ENCODE peak calls at places on chromosomes 7 and 10, in ten cellular contexts. One of them, this sample, is unnamed. For H3K4me1, the result is how much of the 10 kb centered on the place peaks cover.

GRCh38 chr10:86295351-86295750 is 71.2 kb downstream of the GRID1 start:
- DNase-seq in spleen: peak
- DNase-seq in IMR-90: no peak
- DNase-seq in cardiac muscle cell: no peak
- DNase-seq in adrenal gland: no peak
- DNase-seq in sigmoid colon: peak
- DNase-seq in A549: no peak
- DNase-seq in CD8-positive, alpha-beta T cell: no peak
- DNase-seq in psoas muscle: no peak
- DNase-seq in OCI-LY7: no peak
- DNase-seq in this sample: no peak

GRCh38 chr7:18262054-18262453 is 233.5 kb upstream of the HDAC9 start:
- DNase-seq in spleen: no peak
- DNase-seq in IMR-90: no peak
- DNase-seq in cardiac muscle cell: no peak
- DNase-seq in adrenal gland: no peak
- DNase-seq in sigmoid colon: no peak
- DNase-seq in A549: no peak
- DNase-seq in CD8-positive, alpha-beta T cell: no peak
- DNase-seq in psoas muscle: no peak
- DNase-seq in OCI-LY7: no peak
- DNase-seq in this sample: no peak

GRCh38 chr7:37211097-37211496 is 237.6 kb downstream of the ELMO1 start:
- DNase-seq in spleen: no peak
- DNase-seq in IMR-90: peak
- DNase-seq in cardiac muscle cell: no peak
- DNase-seq in adrenal gland: no peak
- DNase-seq in sigmoid colon: peak
- DNase-seq in A549: no peak
- DNase-seq in CD8-positive, alpha-beta T cell: no peak
- DNase-seq in psoas muscle: peak
- DNase-seq in OCI-LY7: no peak
- DNase-seq in this sample: peak

GRCh38 chr7:20895563-20895962 is 108.9 kb upstream of the SP8 start:
- DNase-seq in spleen: no peak
- DNase-seq in IMR-90: no peak
- DNase-seq in cardiac muscle cell: no peak
- DNase-seq in adrenal gland: no peak
- DNase-seq in sigmoid colon: no peak
- DNase-seq in A549: no peak
- DNase-seq in CD8-positive, alpha-beta T cell: no peak
- DNase-seq in psoas muscle: no peak
- DNase-seq in OCI-LY7: no peak
- DNase-seq in this sample: no peak

GRCh38 chr10:92239600-92240288 is 51.1 kb downstream of the CPEB3 start:
- DNase-seq in spleen: peak
- DNase-seq in IMR-90: peak
- DNase-seq in cardiac muscle cell: peak
- DNase-seq in adrenal gland: peak
- DNase-seq in sigmoid colon: peak
- DNase-seq in A549: no peak
- DNase-seq in CD8-positive, alpha-beta T cell: peak
- DNase-seq in psoas muscle: peak
- DNase-seq in OCI-LY7: peak
- DNase-seq in this sample: peak

GRCh38 chr10:1320739-1321331 is 264.6 kb downstream of the WDR37 start:
- DNase-seq in spleen: no peak
- DNase-seq in IMR-90: no peak
- DNase-seq in cardiac muscle cell: no peak
- DNase-seq in adrenal gland: no peak
- DNase-seq in sigmoid colon: no peak
- DNase-seq in A549: no peak
- DNase-seq in CD8-positive, alpha-beta T cell: no peak
- DNase-seq in psoas muscle: no peak
- DNase-seq in OCI-LY7: no peak
- DNase-seq in this sample: no peak

GRCh38 chr10:96271017-96271815 is at the start of gene BLNK:
- DNase-seq in spleen: peak
- DNase-seq in IMR-90: peak
- DNase-seq in cardiac muscle cell: peak
- DNase-seq in adrenal gland: peak
- DNase-seq in sigmoid colon: peak
- DNase-seq in A549: no peak
- DNase-seq in CD8-positive, alpha-beta T cell: no peak
- DNase-seq in psoas muscle: peak
- DNase-seq in OCI-LY7: peak
- DNase-seq in this sample: peak

GRCh38 chr7:47371733-47372368 is 210.1 kb downstream of the TNS3 start:
- DNase-seq in spleen: peak
- DNase-seq in IMR-90: peak
- DNase-seq in cardiac muscle cell: peak
- DNase-seq in adrenal gland: peak
- DNase-seq in sigmoid colon: peak
- DNase-seq in A549: peak
- DNase-seq in CD8-positive, alpha-beta T cell: no peak
- DNase-seq in psoas muscle: peak
- DNase-seq in OCI-LY7: no peak
- DNase-seq in this sample: peak

GRCh38 chr10:1412531-1413189 is 324.7 kb downstream of the ADARB2 start:
- DNase-seq in spleen: peak
- DNase-seq in IMR-90: no peak
- DNase-seq in cardiac muscle cell: no peak
- DNase-seq in adrenal gland: no peak
- DNase-seq in sigmoid colon: no peak
- DNase-seq in A549: no peak
- DNase-seq in CD8-positive, alpha-beta T cell: no peak
- DNase-seq in psoas muscle: no peak
- DNase-seq in OCI-LY7: peak
- DNase-seq in this sample: no peak

GRCh38 chr7:149772236-149772820 is 1.1 kb downstream of the ZNF467 start:
- DNase-seq in spleen: peak
- DNase-seq in IMR-90: no peak
- DNase-seq in cardiac muscle cell: peak
- DNase-seq in adrenal gland: no peak
- DNase-seq in sigmoid colon: no peak
- DNase-seq in A549: no peak
- DNase-seq in CD8-positive, alpha-beta T cell: no peak
- DNase-seq in psoas muscle: no peak
- DNase-seq in OCI-LY7: no peak
- DNase-seq in this sample: peak

GRCh38 chr10:71264345-71265200 is 52.2 kb downstream of the UNC5B start:
- DNase-seq in spleen: no peak
- DNase-seq in IMR-90: peak
- DNase-seq in cardiac muscle cell: no peak
- DNase-seq in adrenal gland: no peak
- DNase-seq in sigmoid colon: no peak
- DNase-seq in A549: no peak
- DNase-seq in CD8-positive, alpha-beta T cell: no peak
- DNase-seq in psoas muscle: no peak
- DNase-seq in OCI-LY7: no peak
- DNase-seq in this sample: no peak
- H3K4me1 ChIP-seq in spleen: under half
- H3K4me1 ChIP-seq in IMR-90: under half
- H3K4me1 ChIP-seq in cardiac muscle cell: half or more
- H3K4me1 ChIP-seq in adrenal gland: under half
- H3K4me1 ChIP-seq in sigmoid colon: under half
- H3K4me1 ChIP-seq in A549: under half
- H3K4me1 ChIP-seq in CD8-positive, alpha-beta T cell: under half
- H3K4me1 ChIP-seq in psoas muscle: half or more
- H3K4me1 ChIP-seq in OCI-LY7: under half
- H3K4me1 ChIP-seq in this sample: under half

GRCh38 chr7:50359258-50359994 is 54.9 kb downstream of the IKZF1 start:
- DNase-seq in spleen: no peak
- DNase-seq in IMR-90: no peak
- DNase-seq in cardiac muscle cell: no peak
- DNase-seq in adrenal gland: no peak
- DNase-seq in sigmoid colon: no peak
- DNase-seq in A549: no peak
- DNase-seq in CD8-positive, alpha-beta T cell: no peak
- DNase-seq in psoas muscle: no peak
- DNase-seq in OCI-LY7: no peak
- DNase-seq in this sample: no peak
- H3K27ac ChIP-seq in spleen: peak
- H3K27ac ChIP-seq in IMR-90: no peak
- H3K27ac ChIP-seq in cardiac muscle cell: no peak
- H3K27ac ChIP-seq in adrenal gland: no peak
- H3K27ac ChIP-seq in sigmoid colon: no peak
- H3K27ac ChIP-seq in A549: no peak
- H3K27ac ChIP-seq in CD8-positive, alpha-beta T cell: peak
- H3K27ac ChIP-seq in psoas muscle: no peak
- H3K27ac ChIP-seq in OCI-LY7: no peak
- H3K27ac ChIP-seq in this sample: peak

GRCh38 chr10:97335995-97336394 is 1.5 kb upstream of the FRAT2 start:
- DNase-seq in spleen: no peak
- DNase-seq in IMR-90: no peak
- DNase-seq in cardiac muscle cell: no peak
- DNase-seq in adrenal gland: no peak
- DNase-seq in sigmoid colon: no peak
- DNase-seq in A549: no peak
- DNase-seq in CD8-positive, alpha-beta T cell: no peak
- DNase-seq in psoas muscle: no peak
- DNase-seq in OCI-LY7: no peak
- DNase-seq in this sample: no peak
- H3K4me1 ChIP-seq in spleen: half or more
- H3K4me1 ChIP-seq in IMR-90: under half
- H3K4me1 ChIP-seq in cardiac muscle cell: under half
- H3K4me1 ChIP-seq in adrenal gland: under half
- H3K4me1 ChIP-seq in sigmoid colon: under half
- H3K4me1 ChIP-seq in A549: under half
- H3K4me1 ChIP-seq in CD8-positive, alpha-beta T cell: under half
- H3K4me1 ChIP-seq in psoas muscle: under half
- H3K4me1 ChIP-seq in OCI-LY7: under half
- H3K4me1 ChIP-seq in this sample: under half

DNA sequence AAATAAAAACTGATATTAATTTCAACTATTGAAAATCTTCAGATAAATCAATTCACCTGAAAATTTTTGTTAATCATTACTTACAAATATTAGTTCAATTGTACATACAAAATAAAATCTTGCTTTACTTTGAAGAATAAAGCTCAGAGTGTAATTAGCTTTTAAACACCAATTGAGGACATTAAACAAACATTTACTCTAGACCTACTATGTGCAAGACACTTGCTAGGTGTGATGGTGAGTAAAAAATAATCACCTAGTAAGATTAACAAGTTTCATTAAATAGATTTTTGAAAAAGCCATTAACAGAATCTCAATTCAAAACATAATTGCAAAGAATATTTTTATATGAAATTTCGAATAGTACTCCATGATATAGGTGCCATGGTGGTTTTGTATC is 3.9 kb upstream of the MLLT10 start:
- DNase-seq in spleen: no peak
- DNase-seq in IMR-90: no peak
- DNase-seq in cardiac muscle cell: no peak
- DNase-seq in adrenal gland: no peak
- DNase-seq in sigmoid colon: no peak
- DNase-seq in A549: no peak
- DNase-seq in CD8-positive, alpha-beta T cell: no peak
- DNase-seq in psoas muscle: no peak
- DNase-seq in OCI-LY7: no peak
- DNase-seq in this sample: no peak
- H3K27ac ChIP-seq in spleen: peak
- H3K27ac ChIP-seq in IMR-90: no peak
- H3K27ac ChIP-seq in cardiac muscle cell: no peak
- H3K27ac ChIP-seq in adrenal gland: peak
- H3K27ac ChIP-seq in sigmoid colon: peak
- H3K27ac ChIP-seq in A549: peak
- H3K27ac ChIP-seq in CD8-positive, alpha-beta T cell: no peak
- H3K27ac ChIP-seq in psoas muscle: peak
- H3K27ac ChIP-seq in OCI-LY7: no peak
- H3K27ac ChIP-seq in this sample: no peak

DNA sequence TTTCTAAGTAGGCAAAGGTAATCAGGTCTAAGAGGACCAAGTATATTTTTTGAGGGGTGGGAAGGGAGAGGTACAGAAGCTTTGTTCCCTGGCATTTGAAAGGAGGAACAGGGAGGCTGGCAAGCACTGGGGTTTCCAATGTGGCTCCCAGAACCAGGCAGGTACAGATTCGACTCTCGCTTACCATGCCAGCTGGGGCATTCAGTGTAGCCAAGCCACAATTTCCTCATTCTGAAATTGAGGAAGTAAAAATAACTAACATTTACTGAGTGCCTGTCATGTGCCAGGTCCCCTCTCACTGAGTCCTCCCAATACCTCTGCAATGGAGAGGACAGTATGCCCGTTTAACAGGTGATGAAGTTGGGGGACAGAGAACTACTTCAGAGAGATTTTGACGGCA is 45.9 kb upstream of the BET1 start:
- DNase-seq in spleen: peak
- DNase-seq in IMR-90: no peak
- DNase-seq in cardiac muscle cell: no peak
- DNase-seq in adrenal gland: no peak
- DNase-seq in sigmoid colon: no peak
- DNase-seq in A549: no peak
- DNase-seq in CD8-positive, alpha-beta T cell: no peak
- DNase-seq in psoas muscle: no peak
- DNase-seq in OCI-LY7: peak
- DNase-seq in this sample: no peak
- H3K4me1 ChIP-seq in spleen: under half
- H3K4me1 ChIP-seq in IMR-90: under half
- H3K4me1 ChIP-seq in cardiac muscle cell: half or more
- H3K4me1 ChIP-seq in adrenal gland: under half
- H3K4me1 ChIP-seq in sigmoid colon: under half
- H3K4me1 ChIP-seq in A549: under half
- H3K4me1 ChIP-seq in CD8-positive, alpha-beta T cell: under half
- H3K4me1 ChIP-seq in psoas muscle: under half
- H3K4me1 ChIP-seq in OCI-LY7: half or more
- H3K4me1 ChIP-seq in this sample: under half

DNA sequence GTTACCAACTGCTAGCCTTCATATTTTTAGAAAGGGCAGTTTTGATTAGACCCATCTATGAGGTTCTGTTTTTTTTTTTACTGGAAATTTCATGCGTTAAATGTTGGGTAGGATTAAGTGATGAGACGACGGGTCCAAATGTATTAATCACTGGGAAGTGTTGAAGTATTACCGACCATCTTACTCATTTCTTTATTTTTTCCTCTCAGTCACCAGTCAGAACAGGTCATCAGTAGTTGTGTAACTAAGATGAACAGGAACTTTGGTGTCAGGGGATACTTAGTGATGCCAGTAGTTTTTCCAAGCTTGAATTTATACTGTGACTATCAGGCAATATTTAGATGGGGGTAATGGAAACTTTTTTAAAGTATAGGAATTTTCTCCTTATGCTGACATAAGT is 14.2 kb downstream of the TFAM start:
- DNase-seq in spleen: no peak
- DNase-seq in IMR-90: peak
- DNase-seq in cardiac muscle cell: no peak
- DNase-seq in adrenal gland: no peak
- DNase-seq in sigmoid colon: no peak
- DNase-seq in A549: no peak
- DNase-seq in CD8-positive, alpha-beta T cell: no peak
- DNase-seq in psoas muscle: no peak
- DNase-seq in OCI-LY7: no peak
- DNase-seq in this sample: no peak
- H3K27ac ChIP-seq in spleen: no peak
- H3K27ac ChIP-seq in IMR-90: no peak
- H3K27ac ChIP-seq in cardiac muscle cell: no peak
- H3K27ac ChIP-seq in adrenal gland: no peak
- H3K27ac ChIP-seq in sigmoid colon: no peak
- H3K27ac ChIP-seq in A549: no peak
- H3K27ac ChIP-seq in CD8-positive, alpha-beta T cell: no peak
- H3K27ac ChIP-seq in psoas muscle: no peak
- H3K27ac ChIP-seq in OCI-LY7: no peak
- H3K27ac ChIP-seq in this sample: no peak